ENCODE peak calls at places on chromosome 7, in nine cellular contexts. Q is OCI-LY7, M is tibial artery, U is A549, E is lower lobe of right lung, S is BE2C, B is left ventricle myocardium inferior, I is endodermal cell, H is astrocyte. L is an unnamed sample.
A peak's percentile ranks its signal among the peaks of the same experiment; 100 is the strongest.

GRCh38 chr7:19144661-19145428 is at the start of gene FERD3L:
- DNase-seq in I (peak; percentile 65), S (peak; percentile 6), M (no peak), B (no peak), H (no peak), U (no peak), Q (no peak), E (no peak), L (no peak)

GRCh38 chr7:20441886-20442505 is 111.3 kb downstream of the ITGB8 start:
- DNase-seq in M (no peak), S (no peak), B (no peak), U (no peak), E (no peak), I (no peak), Q (no peak), H (peak; percentile 41), L (peak; percentile 72)

GRCh38 chr7:2883101-2883500 is 39.0 kb upstream of the GNA12 start:
- DNase-seq in H (no peak), U (no peak), S (no peak), M (no peak), I (no peak), E (no peak), B (no peak), Q (no peak), L (no peak)

GRCh38 chr7:116524609-116525297 is at the start of gene CAV1:
- DNase-seq in M (peak; percentile 96), S (no peak), I (peak; percentile 93), H (peak; percentile 87), E (peak; percentile 84), U (peak; percentile 93), B (peak; percentile 93), Q (no peak), L (peak; percentile 82)

GRCh38 chr7:100655908-100656674 is at the start of gene ACTL6B:
- DNase-seq in M (no peak), B (peak; percentile 59), U (peak; percentile 72), S (peak; percentile 85), H (no peak), E (peak; percentile 67), I (peak; percentile 95), Q (no peak), L (no peak)

GRCh38 chr7:112592565-112592964 is 111.8 kb downstream of the LSMEM1 start:
- DNase-seq in I (no peak), M (no peak), Q (no peak), E (no peak), U (no peak), B (no peak), S (no peak), H (no peak), L (no peak)

GRCh38 chr7:36159618-36160017 is 6.6 kb downstream of the EEPD1 start:
- DNase-seq in I (no peak), U (no peak), H (no peak), M (no peak), E (no peak), Q (no peak), S (no peak), B (no peak), L (no peak)

GRCh38 chr7:142880886-142881505 is 4.5 kb downstream of the TRPV6 start:
- DNase-seq in B (no peak), S (no peak), M (no peak), Q (peak; percentile 53), H (no peak), E (no peak), U (peak; percentile 56), I (peak; percentile 89), L (no peak)

GRCh38 chr7:140645166-140645565 is 4.6 kb upstream of the DENND2A start:
- DNase-seq in U (no peak), M (peak; percentile 43), I (peak; percentile 91), E (no peak), Q (no peak), B (no peak), S (peak; percentile 38), H (no peak), L (peak; percentile 37)

GRCh38 chr7:143288836-143289235 is 685 bp downstream of the CASP2 start:
- DNase-seq in I (no peak), E (no peak), B (no peak), S (no peak), H (peak; percentile 16), U (peak; percentile 23), Q (peak; percentile 19), M (no peak), L (peak; percentile 32)

GRCh38 chr7:36039671-36040070 is 113.4 kb upstream of the EEPD1 start:
- DNase-seq in M (no peak), Q (no peak), B (no peak), S (no peak), I (no peak), H (no peak), E (no peak), U (no peak), L (no peak)

GRCh38 chr7:107258737-107259136 is 89.9 kb downstream of the HBP1 start:
- DNase-seq in M (no peak), I (no peak), E (no peak), B (no peak), U (no peak), Q (no peak), S (no peak), H (no peak), L (no peak)

GRCh38 chr7:2809903-2810628 is 34.0 kb downstream of the GNA12 start:
- DNase-seq in H (no peak), E (no peak), Q (no peak), M (peak; percentile 15), S (no peak), B (no peak), I (peak; percentile 34), U (no peak), L (no peak)

GRCh38 chr7:16083931-16084330 is 337.4 kb downstream of the CRPPA start:
- DNase-seq in Q (no peak), E (no peak), U (peak; percentile 31), B (no peak), S (no peak), M (no peak), I (no peak), H (peak; percentile 30), L (no peak)

GRCh38 chr7:37732253-37732652 is 48.7 kb downstream of the GPR141 start:
- DNase-seq in M (peak; percentile 81), S (peak; percentile 16), E (no peak), I (peak; percentile 89), Q (peak; percentile 45), H (no peak), B (no peak), U (no peak), L (peak; percentile 15)

GRCh38 chr7:7178906-7179305 is 3.4 kb upstream of the C1GALT1 start:
- DNase-seq in U (no peak), B (no peak), E (no peak), H (no peak), I (no peak), M (no peak), S (no peak), Q (no peak), L (no peak)

GRCh38 chr7:131605280-131605878 is 49.0 kb upstream of the PODXL start:
- DNase-seq in H (no peak), I (peak; percentile 87), M (no peak), Q (no peak), B (no peak), S (peak; percentile 31), U (no peak), E (no peak), L (peak; percentile 67)
- H3K4me1 ChIP-seq in H (peaks cover 13% of the 10 kb centered on the region), I (peaks cover 44% of the 10 kb centered on the region), M (no peaks in the 10 kb centered on the region), Q (no peaks in the 10 kb centered on the region), B (peaks cover 45% of the 10 kb centered on the region), S (peaks cover 4% of the 10 kb centered on the region), U (peaks cover 37% of the 10 kb centered on the region), E (no peaks in the 10 kb centered on the region), L (peaks cover 71% of the 10 kb centered on the region)

GRCh38 chr7:135683609-135684008 is 21.3 kb downstream of the STMP1 start:
- DNase-seq in M (no peak), B (no peak), E (no peak), U (no peak), S (no peak), H (no peak), I (no peak), Q (no peak), L (no peak)

GRCh38 chr7:135684134-135684533 is 21.8 kb downstream of the STMP1 start:
- DNase-seq in S (no peak), M (no peak), I (peak; percentile 59), H (peak; percentile 49), B (no peak), U (no peak), E (no peak), Q (no peak), L (no peak)

GRCh38 chr7:135682191-135682590 is 19.9 kb downstream of the STMP1 start:
- DNase-seq in H (no peak), U (no peak), I (no peak), M (no peak), Q (no peak), S (no peak), B (no peak), E (no peak), L (no peak)

GRCh38 chr7:135678612-135679575 is 16.6 kb downstream of the STMP1 start:
- DNase-seq in E (peak; percentile 70), I (no peak), B (no peak), M (no peak), Q (no peak), U (no peak), H (peak; percentile 93), S (no peak), L (peak; percentile 47)

DNA sequence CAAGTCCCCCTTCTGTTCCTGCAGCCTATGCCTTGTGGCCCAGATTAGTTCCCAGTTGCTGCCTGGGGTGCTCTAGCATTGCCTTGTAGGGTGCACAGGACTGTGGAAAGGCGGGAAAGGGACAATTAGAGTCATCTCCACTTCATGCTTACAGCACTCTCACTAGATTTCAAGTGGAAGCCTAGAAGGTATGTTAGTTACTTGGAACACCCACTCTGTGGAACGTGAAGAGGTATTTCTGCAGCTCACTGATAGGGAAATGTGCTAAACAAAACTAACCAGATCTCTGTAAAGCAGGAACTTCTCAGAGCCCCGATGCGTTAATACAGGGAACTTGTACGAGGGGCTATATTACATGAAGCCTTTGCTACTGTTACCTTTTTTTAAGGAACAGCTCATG is 19.4 kb downstream of the STMP1 start:
- DNase-seq in U (no peak), Q (no peak), M (no peak), E (no peak), I (no peak), H (no peak), B (no peak), S (no peak), L (no peak)
- H3K4me1 ChIP-seq in U (no peaks in the 10 kb centered on the region), Q (no peaks in the 10 kb centered on the region), M (peaks cover 12% of the 10 kb centered on the region), E (peaks cover 24% of the 10 kb centered on the region), I (no peaks in the 10 kb centered on the region), H (peaks cover 43% of the 10 kb centered on the region), B (peaks cover 68% of the 10 kb centered on the region), S (peaks cover 12% of the 10 kb centered on the region), L (peaks cover 35% of the 10 kb centered on the region)

DNA sequence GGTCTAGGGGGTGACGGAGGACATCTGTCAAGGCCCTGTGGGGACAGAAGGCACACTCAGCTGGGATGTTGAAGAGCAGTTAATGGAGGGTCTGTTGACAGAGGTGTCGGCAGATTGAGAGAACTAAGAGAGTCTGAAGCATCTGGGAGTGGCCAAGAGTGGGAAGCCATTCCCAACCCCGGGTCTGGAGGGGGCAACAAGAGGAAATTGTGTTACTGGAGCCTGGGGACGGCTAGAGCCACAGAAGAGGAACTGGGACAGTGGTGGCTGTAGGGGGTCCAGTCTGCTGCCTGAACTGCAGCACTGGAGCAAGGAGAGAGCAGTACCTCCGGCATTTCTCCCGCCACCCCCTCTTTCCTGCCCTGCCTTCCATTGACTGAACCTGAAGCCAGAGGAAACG is 136.6 kb downstream of the CHN2 start:
- DNase-seq in E (no peak), B (no peak), S (no peak), I (no peak), H (no peak), M (no peak), Q (no peak), U (no peak), L (no peak)
- H3K4me1 ChIP-seq in E (peaks cover 19% of the 10 kb centered on the region), B (peaks cover 24% of the 10 kb centered on the region), S (no peaks in the 10 kb centered on the region), I (no peaks in the 10 kb centered on the region), H (no peaks in the 10 kb centered on the region), M (no peaks in the 10 kb centered on the region), Q (no peaks in the 10 kb centered on the region), U (no peaks in the 10 kb centered on the region), L (peaks cover 10% of the 10 kb centered on the region)

GRCh38 chr7:94418851-94419250 is 24.2 kb downstream of the COL1A2 start:
- DNase-seq in E (no peak), B (no peak), Q (no peak), U (no peak), I (no peak), M (no peak), S (no peak), H (no peak), L (no peak)
- H3K4me1 ChIP-seq in E (no peaks in the 10 kb centered on the region), B (no peaks in the 10 kb centered on the region), Q (no peaks in the 10 kb centered on the region), U (no peaks in the 10 kb centered on the region), I (no peaks in the 10 kb centered on the region), M (peaks cover 6% of the 10 kb centered on the region), S (peaks cover 6% of the 10 kb centered on the region), H (peaks cover 51% of the 10 kb centered on the region), L (peaks cover 51% of the 10 kb centered on the region)

L was measured in SJCRH30.